ENCODE peak calls at places on chromosomes 13 and 19, in eight cellular contexts. N is A549; C is OCI-LY7; X is ovary; T is naive thymus-derived CD4-positive, alpha-beta T cell; B is adrenal gland; A is lung; P is mesendoderm. U is an unnamed sample.

GRCh38 chr19:3357731-3358391 is 8.5 kb upstream of the NFIC start:
- DNase-seq in C (no peak), P (peak; percentile 59), A (no peak), B (peak; percentile 23), N (no peak), T (no peak), X (peak; percentile 53), U (no peak)

GRCh38 chr19:6717036-6717435 is 3.4 kb downstream of the C3 start:
- DNase-seq in X (no peak), T (no peak), N (no peak), P (peak; percentile 54), C (no peak), A (no peak), B (no peak), U (no peak)

GRCh38 chr13:81957121-81957520 is 1616.2 kb upstream of the SPRY2 start:
- DNase-seq in T (no peak), C (no peak), A (no peak), N (peak; percentile 0), X (no peak), B (no peak), P (peak; percentile 55), U (no peak)

GRCh38 chr19:46859637-46860124 is 1.1 kb upstream of the ARHGAP35 start:
- DNase-seq in P (no peak), C (no peak), T (no peak), A (peak; percentile 63), N (peak; percentile 87), B (peak; percentile 82), X (peak; percentile 77), U (no peak)

GRCh38 chr13:21232196-21232595 is 55.7 kb downstream of the MRPL57 start:
- DNase-seq in A (peak; percentile 24), X (peak; percentile 55), B (peak; percentile 38), T (no peak), C (no peak), P (no peak), N (no peak), U (no peak)

GRCh38 chr13:64446372-64446771 is 2783.8 kb downstream of the PCDH9 start:
- DNase-seq in X (no peak), A (no peak), N (peak; percentile 1), C (no peak), B (no peak), P (peak; percentile 18), T (no peak), U (no peak)

GRCh38 chr13:51636349-51636890 is 52.2 kb downstream of the WDFY2 start:
- DNase-seq in P (no peak), B (peak; percentile 30), T (no peak), X (no peak), N (no peak), C (no peak), A (no peak), U (no peak)

GRCh38 chr19:10915511-10916091 is 12.8 kb downstream of the YIPF2 start:
- DNase-seq in N (no peak), C (no peak), A (no peak), P (no peak), X (no peak), B (peak; percentile 84), T (no peak), U (no peak)

GRCh38 chr13:71758823-71759222 is 108.2 kb downstream of the DACH1 start:
- DNase-seq in X (no peak), N (no peak), B (no peak), T (no peak), A (no peak), P (peak; percentile 13), C (no peak), U (no peak)

GRCh38 chr13:80338781-80339577 is 1.9 kb downstream of the SPRY2 start:
- DNase-seq in B (peak; percentile 84), T (peak; percentile 24), X (peak; percentile 66), P (peak; percentile 86), N (no peak), A (peak; percentile 73), C (no peak), U (no peak)

GRCh38 chr13:26323764-26324163 is 69.8 kb downstream of the CDK8 start:
- DNase-seq in N (no peak), P (no peak), A (no peak), C (no peak), B (no peak), X (no peak), T (no peak), U (no peak)

GRCh38 chr13:73715114-73715909 is 418.9 kb downstream of the KLF12 start:
- DNase-seq in P (no peak), A (peak; percentile 33), X (no peak), C (no peak), T (peak; percentile 53), B (no peak), N (no peak), U (peak; percentile 72)

GRCh38 chr19:3208317-3209207 is 15.9 kb upstream of the CELF5 start:
- DNase-seq in N (no peak), X (no peak), B (no peak), C (no peak), T (no peak), P (no peak), A (no peak), U (no peak)

GRCh38 chr19:47176071-47176626 is 45.5 kb downstream of the SAE1 start:
- DNase-seq in A (no peak), X (no peak), B (no peak), C (no peak), P (no peak), T (no peak), N (no peak), U (no peak)

GRCh38 chr13:26050568-26051230 is 1.1 kb downstream of the SHISA2 start:
- DNase-seq in P (peak; percentile 70), C (no peak), N (no peak), A (peak; percentile 31), X (no peak), T (peak; percentile 31), B (no peak), U (no peak)

GRCh38 chr13:100273576-100273975 is 184.7 kb downstream of the PCCA start:
- DNase-seq in X (no peak), P (no peak), N (no peak), T (no peak), C (no peak), A (no peak), B (no peak), U (no peak)

GRCh38 chr19:48970139-48970766 is 5.1 kb downstream of the FTL start:
- DNase-seq in T (no peak), C (no peak), P (no peak), B (no peak), A (no peak), X (no peak), N (no peak), U (no peak)

DNA sequence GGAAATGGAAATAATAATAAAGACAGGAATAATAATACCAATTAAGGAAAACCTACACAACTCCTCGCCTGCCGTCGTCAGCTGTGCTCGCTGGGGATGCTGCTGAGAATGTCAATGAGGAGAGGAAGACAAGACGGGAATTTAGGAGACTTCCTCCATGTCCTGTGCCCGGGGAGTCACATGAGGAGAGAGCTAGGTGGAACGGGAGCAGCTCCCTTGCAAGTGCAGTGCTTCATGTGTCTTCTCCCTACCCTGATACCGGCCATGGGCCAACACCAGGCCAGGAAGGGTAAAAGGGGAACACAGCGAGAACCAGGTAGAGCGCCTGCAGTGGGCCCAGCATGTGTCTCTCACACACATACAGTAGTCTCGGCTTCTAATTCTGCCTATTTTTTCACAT is 11.8 kb downstream of the DOCK9 start:
- DNase-seq in A (no peak), B (no peak), N (no peak), X (no peak), T (no peak), P (no peak), C (no peak), U (no peak)
- H3K27ac ChIP-seq in A (no peak overlapping the region), B (no peak overlapping the region), N (no peak overlapping the region), X (no peak overlapping the region), T (no peak overlapping the region), P (no peak overlapping the region), C (no peak overlapping the region), U (no peak overlapping the region)

DNA sequence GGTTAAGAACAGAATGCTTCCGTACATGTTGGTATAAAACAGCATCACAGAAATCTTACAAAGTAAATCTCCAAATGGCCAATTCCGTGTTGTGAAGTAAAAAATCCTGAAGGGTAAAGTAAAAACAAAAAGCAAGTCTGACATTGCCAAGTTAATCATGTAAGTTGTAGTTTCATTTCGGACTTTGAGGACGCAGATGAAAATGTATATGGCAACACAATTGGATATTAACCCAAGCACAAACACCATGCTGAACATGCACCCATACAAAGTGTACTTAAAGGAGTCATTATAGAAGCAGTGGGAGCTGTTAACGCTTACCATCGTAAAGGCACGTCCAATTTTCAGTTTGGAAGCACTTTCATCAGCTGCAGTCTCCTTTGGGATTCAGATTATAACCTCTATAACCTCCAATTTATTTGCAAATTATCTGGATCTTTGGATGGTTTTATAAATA is 785 bp downstream of the LPAR6 start:
- DNase-seq in T (no peak), P (peak; percentile 21), A (no peak), B (no peak), X (no peak), C (no peak), N (no peak), U (no peak)
- H3K27ac ChIP-seq in T (peak overlapping the region; percentile 90), P (no peak overlapping the region), A (peak overlapping the region; percentile 84), B (peak overlapping the region; percentile 47), X (no peak overlapping the region), C (no peak overlapping the region), N (peak overlapping the region; percentile 74), U (peak overlapping the region; percentile 83)

GRCh38 chr19:44637390-44637764 is 6.3 kb upstream of the PVR start:
- DNase-seq in P (no peak), A (no peak), B (no peak), N (no peak), X (no peak), C (no peak), T (no peak), U (no peak)
- H3K27ac ChIP-seq in P (no peak overlapping the region), A (no peak overlapping the region), B (no peak overlapping the region), N (peak overlapping the region; percentile 97), X (no peak overlapping the region), C (no peak overlapping the region), T (no peak overlapping the region), U (no peak overlapping the region)

DNA sequence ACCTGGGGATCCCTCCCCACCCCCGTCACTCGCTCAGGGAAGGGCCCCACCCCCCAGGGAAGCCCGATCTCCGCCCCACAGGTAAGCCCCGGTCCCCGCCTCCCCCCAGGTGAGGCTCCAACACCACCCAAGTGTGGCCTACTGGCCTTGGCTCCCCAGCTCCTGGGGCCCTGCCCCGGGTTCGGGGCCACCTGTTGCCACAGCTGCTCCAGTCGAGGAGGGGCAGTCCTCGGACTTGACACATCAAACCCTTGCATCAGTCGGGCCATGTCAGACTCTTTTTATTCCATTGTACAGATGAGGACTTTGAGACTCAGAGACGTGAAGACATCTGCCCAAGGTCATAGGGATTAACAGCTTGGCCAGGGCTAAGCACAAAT is 514 bp downstream of the CC2D1A start:
- DNase-seq in A (peak; percentile 41), P (no peak), T (no peak), X (no peak), C (peak; percentile 41), N (no peak), B (no peak), U (peak; percentile 25)
- H3K27ac ChIP-seq in A (peak overlapping the region; percentile 82), P (no peak overlapping the region), T (peak overlapping the region; percentile 77), X (peak overlapping the region; percentile 67), C (no peak overlapping the region), N (peak overlapping the region; percentile 91), B (no peak overlapping the region), U (peak overlapping the region; percentile 68)